ENCODE peak calls at places on chromosomes 6 and 20, in four cellular contexts. O is CD8-positive, alpha-beta T cell; M is bronchial epithelial cell; S is lung. A is an unnamed sample. For H3K27me3 and H3K36me3, the result is how much of the 10 kb centered on the place peaks cover.

GRCh38 chr6:118586741-118587485 is 38.8 kb downstream of the PLN start:
- DNase-seq in O (no peak), M (no peak), S (no peak), A (no peak)

GRCh38 chr6:45494734-45495133 is 117.0 kb upstream of the SUPT3H start:
- DNase-seq in O (no peak), M (no peak), S (no peak), A (no peak)

GRCh38 chr6:136535880-136536620 is 14.2 kb downstream of the MAP7 start:
- DNase-seq in O (no peak), M (no peak), S (no peak), A (no peak)

GRCh38 chr6:154806804-154807203 is 73.6 kb downstream of the SCAF8 start:
- DNase-seq in O (no peak), M (no peak), S (no peak), A (no peak)

GRCh38 chr20:60838297-60838696 is 413.8 kb upstream of the CDH4 start:
- DNase-seq in O (no peak), M (no peak), S (no peak), A (no peak)

GRCh38 chr6:46102123-46102522 is 27.7 kb upstream of the ENPP4 start:
- DNase-seq in O (no peak), M (peak), S (no peak), A (no peak)

GRCh38 chr6:9173229-9173628 is 737.9 kb upstream of the SLC35B3 start:
- DNase-seq in O (no peak), M (no peak), S (no peak), A (no peak)

GRCh38 chr6:49513153-49513989 is 13.6 kb downstream of the GLYATL3 start:
- DNase-seq in O (no peak), M (no peak), S (no peak), A (no peak)

GRCh38 chr6:6610031-6610591 is 21.6 kb downstream of the LY86 start:
- DNase-seq in O (peak), M (no peak), S (no peak), A (no peak)

GRCh38 chr6:73752943-73753342 is 56.9 kb downstream of the CD109 start:
- DNase-seq in O (no peak), M (no peak), S (no peak), A (no peak)

GRCh38 chr20:61531553-61532345 is 279.7 kb downstream of the CDH4 start:
- DNase-seq in O (no peak), M (no peak), S (no peak), A (no peak)

GRCh38 chr6:111462770-111463391 is 20.1 kb downstream of the REV3L start:
- DNase-seq in O (no peak), M (peak), S (no peak), A (no peak)

GRCh38 chr20:57076202-57076651 is 190.2 kb downstream of the BMP7 start:
- DNase-seq in O (no peak), M (no peak), S (no peak), A (no peak)

DNA sequence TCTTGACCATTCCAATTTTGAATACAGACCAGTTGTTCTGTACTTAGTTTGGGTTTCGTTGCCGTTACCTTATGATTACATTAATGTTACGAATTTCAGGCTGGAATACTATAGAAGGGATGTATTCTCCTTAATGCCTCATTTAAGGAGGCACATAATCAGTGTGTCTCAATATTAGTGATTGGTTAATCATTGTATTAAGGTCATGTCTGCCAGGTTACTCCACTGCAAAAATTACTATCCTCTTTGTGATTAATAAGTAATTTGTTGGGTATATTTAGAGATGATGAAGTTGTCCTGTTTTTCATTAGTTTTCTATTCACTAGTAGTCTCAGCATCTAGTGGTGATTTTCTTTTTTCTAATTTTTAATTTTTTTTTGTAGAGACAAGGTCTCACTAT is 66.3 kb downstream of the CBFA2T2 start:
- DNase-seq in O (no peak), M (no peak), S (no peak), A (no peak)
- H3K27me3 ChIP-seq in O (under half), M (under half), S (under half), A (under half)

GRCh38 chr6:28824793-28825731 is 98.7 kb downstream of the TRIM27 start:
- DNase-seq in O (no peak), M (no peak), S (no peak), A (peak)
- H3K4me3 ChIP-seq in O (no peak), M (no peak), S (no peak), A (peak)

GRCh38 chr6:16145038-16145437 is 16.2 kb downstream of the MYLIP start:
- DNase-seq in O (no peak), M (no peak), S (no peak), A (no peak)
- H3K36me3 ChIP-seq in O (half or more), M (under half), S (under half), A (under half)

GRCh38 chr6:22667855-22668254 is 98.5 kb downstream of the HDGFL1 start:
- DNase-seq in O (no peak), M (no peak), S (no peak), A (no peak)
- H3K27me3 ChIP-seq in O (under half), M (under half), S (under half), A (under half)

GRCh38 chr6:145626857-145627256 is 108.5 kb downstream of the EPM2A start:
- DNase-seq in O (no peak), M (no peak), S (no peak), A (no peak)
- H3K4me3 ChIP-seq in O (no peak), M (no peak), S (no peak), A (no peak)

GRCh38 chr20:50577175-50578018 is 67.2 kb downstream of the PTPN1 start:
- DNase-seq in O (no peak), M (no peak), S (peak), A (no peak)
- H3K36me3 ChIP-seq in O (half or more), M (under half), S (half or more), A (under half)

DNA sequence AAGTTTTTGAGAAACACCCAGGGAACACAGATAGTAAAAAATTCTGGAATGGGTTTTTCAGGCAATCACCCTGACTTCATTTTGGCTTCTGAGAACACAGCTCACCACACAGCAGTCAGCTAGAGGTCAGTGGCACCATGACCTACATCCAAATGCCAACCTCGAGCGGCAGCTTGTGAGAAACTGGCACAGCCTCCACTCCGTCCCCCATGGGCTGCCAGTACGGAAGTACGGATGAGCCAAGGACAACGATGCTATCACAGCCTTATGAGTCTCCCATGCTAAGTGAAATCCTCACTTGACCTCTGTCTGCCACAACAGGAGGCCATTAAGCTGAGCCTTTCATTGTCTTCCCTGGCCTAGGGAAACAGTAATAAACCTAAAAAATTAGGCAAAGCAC is 32.0 kb downstream of the KIF16B start:
- DNase-seq in O (no peak), M (no peak), S (no peak), A (no peak)
- H3K27me3 ChIP-seq in O (under half), M (under half), S (under half), A (under half)

GRCh38 chr20:62774076-62774714 is 22.1 kb upstream of the MRGBP start:
- DNase-seq in O (no peak), M (no peak), S (no peak), A (no peak)

GRCh38 chr20:62774762-62775161 is 21.5 kb upstream of the MRGBP start:
- DNase-seq in O (no peak), M (no peak), S (no peak), A (no peak)

GRCh38 chr20:62772103-62772611 is 24.1 kb upstream of the MRGBP start:
- DNase-seq in O (no peak), M (no peak), S (no peak), A (no peak)

GRCh38 chr20:62772618-62772993 is 23.7 kb upstream of the MRGBP start:
- DNase-seq in O (no peak), M (no peak), S (no peak), A (no peak)

GRCh38 chr20:62772994-62773858 is 23.0 kb upstream of the MRGBP start:
- DNase-seq in O (no peak), M (peak), S (no peak), A (no peak)
- H3K4me3 ChIP-seq in O (no peak), M (no peak), S (no peak), A (no peak)

A was measured in H7.